ENCODE peak calls at places on chromosomes 12 and 14, in nine cellular contexts. L, M, Y, X, O, G, I, H and K are unnamed samples.

GRCh38 chr14:32166029-32166428 is 35.8 kb upstream of the RNU6-7 start:
- DNase-seq in X (no peak), H (no peak), L (no peak), I (no peak), Y (no peak), M (no peak), G (no peak), O (no peak), K (no peak)

GRCh38 chr14:98928418-98928817 is 343.6 kb downstream of the BCL11B start:
- DNase-seq in O (no peak), I (no peak), H (no peak), X (no peak), Y (no peak), L (no peak), M (no peak), G (no peak), K (no peak)

GRCh38 chr12:30197392-30198047 is 413.8 kb upstream of the TMTC1 start:
- DNase-seq in O (no peak), H (no peak), I (no peak), Y (peak), M (no peak), G (no peak), X (peak), L (peak), K (peak)

GRCh38 chr14:99273025-99273723 is 1.2 kb upstream of the BCL11B start:
- DNase-seq in M (no peak), L (peak), H (no peak), Y (no peak), X (no peak), G (no peak), O (peak), I (no peak), K (no peak)

GRCh38 chr12:108228746-108229145 is 99.7 kb downstream of the WSCD2 start:
- DNase-seq in L (no peak), O (no peak), X (no peak), G (no peak), M (no peak), Y (no peak), H (no peak), I (no peak), K (no peak)

GRCh38 chr12:67026847-67027246 is 242.3 kb upstream of the CAND1 start:
- DNase-seq in I (no peak), H (no peak), Y (no peak), G (no peak), M (no peak), L (peak), X (no peak), O (no peak), K (no peak)

GRCh38 chr14:50812856-50813543 is 18.0 kb downstream of the NIN start:
- DNase-seq in Y (no peak), L (no peak), H (no peak), O (no peak), I (no peak), G (peak), M (no peak), X (no peak), K (no peak)

GRCh38 chr14:88195676-88196075 is 127.4 kb downstream of the KCNK10 start:
- DNase-seq in O (no peak), I (no peak), M (no peak), Y (no peak), G (no peak), L (no peak), X (no peak), H (no peak), K (no peak)

GRCh38 chr14:73728106-73729014 is 14.2 kb upstream of the PNMA1 start:
- DNase-seq in X (peak), G (peak), O (peak), H (peak), L (peak), M (peak), I (peak), Y (peak), K (peak)

GRCh38 chr12:388547-389137 is 478 bp downstream of the KDM5A start:
- DNase-seq in G (no peak), Y (peak), O (peak), I (peak), L (peak), M (peak), X (no peak), H (no peak), K (no peak)